ENCODE peak calls at places on chromosomes 13 and 19, in ten cellular contexts. One of them, this sample, is unnamed.
A peak's percentile ranks its signal among the peaks of the same experiment; 100 is the strongest.

GRCh38 chr13:39405596-39405995 is 197.4 kb downstream of the LHFPL6 start:
- DNase-seq in NT2/D1: no peak
- DNase-seq in ELR: no peak
- DNase-seq in heart right ventricle: no peak
- DNase-seq in HTR-8/SVneo: no peak
- DNase-seq in T-helper 17 cell: no peak
- DNase-seq in psoas muscle: no peak
- DNase-seq in naive thymus-derived CD4-positive, alpha-beta T cell: no peak
- DNase-seq in iPS-NIHi11: no peak
- DNase-seq in Caco-2: no peak
- DNase-seq in this sample: no peak

GRCh38 chr13:73325351-73326214 is 266.8 kb downstream of the KLF5 start:
- DNase-seq in NT2/D1: no peak
- DNase-seq in ELR: peak; percentile 71
- DNase-seq in heart right ventricle: no peak
- DNase-seq in HTR-8/SVneo: no peak
- DNase-seq in T-helper 17 cell: no peak
- DNase-seq in psoas muscle: no peak
- DNase-seq in naive thymus-derived CD4-positive, alpha-beta T cell: no peak
- DNase-seq in iPS-NIHi11: no peak
- DNase-seq in Caco-2: peak; percentile 64
- DNase-seq in this sample: no peak

GRCh38 chr13:44848956-44849748 is 140.1 kb downstream of the NUFIP1 start:
- DNase-seq in NT2/D1: no peak
- DNase-seq in ELR: no peak
- DNase-seq in heart right ventricle: no peak
- DNase-seq in HTR-8/SVneo: no peak
- DNase-seq in T-helper 17 cell: no peak
- DNase-seq in psoas muscle: no peak
- DNase-seq in naive thymus-derived CD4-positive, alpha-beta T cell: no peak
- DNase-seq in iPS-NIHi11: no peak
- DNase-seq in Caco-2: no peak
- DNase-seq in this sample: peak; percentile 38

GRCh38 chr13:26965976-26966375 is 205.4 kb upstream of the GPR12 start:
- DNase-seq in NT2/D1: no peak
- DNase-seq in ELR: no peak
- DNase-seq in heart right ventricle: peak; percentile 71
- DNase-seq in HTR-8/SVneo: no peak
- DNase-seq in T-helper 17 cell: no peak
- DNase-seq in psoas muscle: no peak
- DNase-seq in naive thymus-derived CD4-positive, alpha-beta T cell: no peak
- DNase-seq in iPS-NIHi11: no peak
- DNase-seq in Caco-2: no peak
- DNase-seq in this sample: no peak

GRCh38 chr13:77267362-77267761 is 59.5 kb downstream of the MYCBP2 start:
- DNase-seq in NT2/D1: no peak
- DNase-seq in ELR: no peak
- DNase-seq in heart right ventricle: no peak
- DNase-seq in HTR-8/SVneo: no peak
- DNase-seq in T-helper 17 cell: no peak
- DNase-seq in psoas muscle: no peak
- DNase-seq in naive thymus-derived CD4-positive, alpha-beta T cell: no peak
- DNase-seq in iPS-NIHi11: no peak
- DNase-seq in Caco-2: no peak
- DNase-seq in this sample: no peak

GRCh38 chr19:30225615-30226463 is 146.3 kb upstream of the ZNF536 start:
- DNase-seq in NT2/D1: no peak
- DNase-seq in ELR: no peak
- DNase-seq in heart right ventricle: no peak
- DNase-seq in HTR-8/SVneo: no peak
- DNase-seq in T-helper 17 cell: no peak
- DNase-seq in psoas muscle: no peak
- DNase-seq in naive thymus-derived CD4-positive, alpha-beta T cell: no peak
- DNase-seq in iPS-NIHi11: no peak
- DNase-seq in Caco-2: no peak
- DNase-seq in this sample: peak; percentile 52

GRCh38 chr13:39998166-39998565 is 342.7 kb downstream of the COG6 start:
- DNase-seq in NT2/D1: no peak
- DNase-seq in ELR: no peak
- DNase-seq in heart right ventricle: no peak
- DNase-seq in HTR-8/SVneo: no peak
- DNase-seq in T-helper 17 cell: no peak
- DNase-seq in psoas muscle: no peak
- DNase-seq in naive thymus-derived CD4-positive, alpha-beta T cell: peak; percentile 64
- DNase-seq in iPS-NIHi11: no peak
- DNase-seq in Caco-2: no peak
- DNase-seq in this sample: no peak

GRCh38 chr19:1942078-1942933 is 1.3 kb downstream of the CSNK1G2 start:
- DNase-seq in NT2/D1: peak; percentile 72
- DNase-seq in ELR: peak; percentile 80
- DNase-seq in heart right ventricle: peak; percentile 65
- DNase-seq in HTR-8/SVneo: peak; percentile 60
- DNase-seq in T-helper 17 cell: peak; percentile 74
- DNase-seq in psoas muscle: peak; percentile 74
- DNase-seq in naive thymus-derived CD4-positive, alpha-beta T cell: peak; percentile 75
- DNase-seq in iPS-NIHi11: peak; percentile 89
- DNase-seq in Caco-2: peak; percentile 77
- DNase-seq in this sample: peak; percentile 93

GRCh38 chr19:1471514-1472107 is 7.4 kb downstream of the C19orf25 start:
- DNase-seq in NT2/D1: no peak
- DNase-seq in ELR: peak; percentile 40
- DNase-seq in heart right ventricle: peak; percentile 17
- DNase-seq in HTR-8/SVneo: peak; percentile 29
- DNase-seq in T-helper 17 cell: no peak
- DNase-seq in psoas muscle: no peak
- DNase-seq in naive thymus-derived CD4-positive, alpha-beta T cell: no peak
- DNase-seq in iPS-NIHi11: no peak
- DNase-seq in Caco-2: peak; percentile 50
- DNase-seq in this sample: no peak

GRCh38 chr19:50565984-50566903 is 2.0 kb downstream of the LRRC4B start:
- DNase-seq in NT2/D1: no peak
- DNase-seq in ELR: no peak
- DNase-seq in heart right ventricle: no peak
- DNase-seq in HTR-8/SVneo: no peak
- DNase-seq in T-helper 17 cell: no peak
- DNase-seq in psoas muscle: no peak
- DNase-seq in naive thymus-derived CD4-positive, alpha-beta T cell: no peak
- DNase-seq in iPS-NIHi11: peak; percentile 68
- DNase-seq in Caco-2: no peak
- DNase-seq in this sample: peak; percentile 85

GRCh38 chr13:102724923-102725322 is 30.1 kb upstream of the METTL21C start:
- DNase-seq in NT2/D1: no peak
- DNase-seq in ELR: peak; percentile 53
- DNase-seq in heart right ventricle: no peak
- DNase-seq in HTR-8/SVneo: peak; percentile 22
- DNase-seq in T-helper 17 cell: no peak
- DNase-seq in psoas muscle: no peak
- DNase-seq in naive thymus-derived CD4-positive, alpha-beta T cell: no peak
- DNase-seq in iPS-NIHi11: no peak
- DNase-seq in Caco-2: peak; percentile 68
- DNase-seq in this sample: no peak

GRCh38 chr13:112784811-112785418 is 95.1 kb downstream of the ATP11A start:
- DNase-seq in NT2/D1: no peak
- DNase-seq in ELR: no peak
- DNase-seq in heart right ventricle: no peak
- DNase-seq in HTR-8/SVneo: no peak
- DNase-seq in T-helper 17 cell: no peak
- DNase-seq in psoas muscle: no peak
- DNase-seq in naive thymus-derived CD4-positive, alpha-beta T cell: no peak
- DNase-seq in iPS-NIHi11: peak; percentile 2
- DNase-seq in Caco-2: no peak
- DNase-seq in this sample: no peak

GRCh38 chr13:39578821-39579291 is 24.1 kb downstream of the LHFPL6 start:
- DNase-seq in NT2/D1: no peak
- DNase-seq in ELR: no peak
- DNase-seq in heart right ventricle: no peak
- DNase-seq in HTR-8/SVneo: no peak
- DNase-seq in T-helper 17 cell: no peak
- DNase-seq in psoas muscle: no peak
- DNase-seq in naive thymus-derived CD4-positive, alpha-beta T cell: no peak
- DNase-seq in iPS-NIHi11: no peak
- DNase-seq in Caco-2: no peak
- DNase-seq in this sample: no peak

GRCh38 chr13:71459708-71460107 is 407.3 kb downstream of the DACH1 start:
- DNase-seq in NT2/D1: no peak
- DNase-seq in ELR: no peak
- DNase-seq in heart right ventricle: no peak
- DNase-seq in HTR-8/SVneo: no peak
- DNase-seq in T-helper 17 cell: no peak
- DNase-seq in psoas muscle: no peak
- DNase-seq in naive thymus-derived CD4-positive, alpha-beta T cell: no peak
- DNase-seq in iPS-NIHi11: no peak
- DNase-seq in Caco-2: no peak
- DNase-seq in this sample: no peak

GRCh38 chr19:31180907-31181306 is 168.3 kb downstream of the TSHZ3 start:
- DNase-seq in NT2/D1: no peak
- DNase-seq in ELR: no peak
- DNase-seq in heart right ventricle: no peak
- DNase-seq in HTR-8/SVneo: no peak
- DNase-seq in T-helper 17 cell: no peak
- DNase-seq in psoas muscle: no peak
- DNase-seq in naive thymus-derived CD4-positive, alpha-beta T cell: no peak
- DNase-seq in iPS-NIHi11: no peak
- DNase-seq in Caco-2: no peak
- DNase-seq in this sample: no peak

GRCh38 chr19:52741951-52742485 is 7.2 kb upstream of the ZNF611 start:
- DNase-seq in NT2/D1: no peak
- DNase-seq in ELR: no peak
- DNase-seq in heart right ventricle: no peak
- DNase-seq in HTR-8/SVneo: no peak
- DNase-seq in T-helper 17 cell: no peak
- DNase-seq in psoas muscle: no peak
- DNase-seq in naive thymus-derived CD4-positive, alpha-beta T cell: no peak
- DNase-seq in iPS-NIHi11: no peak
- DNase-seq in Caco-2: peak; percentile 15
- DNase-seq in this sample: no peak

GRCh38 chr13:28710161-28710560 is 8.6 kb downstream of the SLC46A3 start:
- DNase-seq in NT2/D1: no peak
- DNase-seq in ELR: no peak
- DNase-seq in heart right ventricle: no peak
- DNase-seq in HTR-8/SVneo: no peak
- DNase-seq in T-helper 17 cell: no peak
- DNase-seq in psoas muscle: no peak
- DNase-seq in naive thymus-derived CD4-positive, alpha-beta T cell: no peak
- DNase-seq in iPS-NIHi11: no peak
- DNase-seq in Caco-2: no peak
- DNase-seq in this sample: no peak

GRCh38 chr19:40907968-40908735 is 26.1 kb upstream of the CYP2A7 start:
- DNase-seq in NT2/D1: no peak
- DNase-seq in ELR: no peak
- DNase-seq in heart right ventricle: no peak
- DNase-seq in HTR-8/SVneo: no peak
- DNase-seq in T-helper 17 cell: peak; percentile 47
- DNase-seq in psoas muscle: no peak
- DNase-seq in naive thymus-derived CD4-positive, alpha-beta T cell: peak; percentile 59
- DNase-seq in iPS-NIHi11: peak; percentile 91
- DNase-seq in Caco-2: no peak
- DNase-seq in this sample: peak; percentile 78

GRCh38 chr13:109785141-109785891 is 1.1 kb downstream of the IRS2 start:
- DNase-seq in NT2/D1: peak; percentile 33
- DNase-seq in ELR: peak; percentile 67
- DNase-seq in heart right ventricle: peak; percentile 55
- DNase-seq in HTR-8/SVneo: no peak
- DNase-seq in T-helper 17 cell: peak; percentile 24
- DNase-seq in psoas muscle: peak; percentile 45
- DNase-seq in naive thymus-derived CD4-positive, alpha-beta T cell: peak; percentile 63
- DNase-seq in iPS-NIHi11: no peak
- DNase-seq in Caco-2: peak; percentile 55
- DNase-seq in this sample: peak; percentile 50

GRCh38 chr13:99636728-99637353 is 135.6 kb downstream of the TM9SF2 start:
- DNase-seq in NT2/D1: no peak
- DNase-seq in ELR: no peak
- DNase-seq in heart right ventricle: no peak
- DNase-seq in HTR-8/SVneo: no peak
- DNase-seq in T-helper 17 cell: no peak
- DNase-seq in psoas muscle: no peak
- DNase-seq in naive thymus-derived CD4-positive, alpha-beta T cell: no peak
- DNase-seq in iPS-NIHi11: no peak
- DNase-seq in Caco-2: no peak
- DNase-seq in this sample: no peak

GRCh38 chr19:10104665-10105221 is 1.4 kb upstream of the PPAN start:
- DNase-seq in NT2/D1: no peak
- DNase-seq in ELR: no peak
- DNase-seq in heart right ventricle: no peak
- DNase-seq in HTR-8/SVneo: no peak
- DNase-seq in T-helper 17 cell: peak; percentile 51
- DNase-seq in psoas muscle: no peak
- DNase-seq in naive thymus-derived CD4-positive, alpha-beta T cell: peak; percentile 81
- DNase-seq in iPS-NIHi11: no peak
- DNase-seq in Caco-2: no peak
- DNase-seq in this sample: no peak